ENCODE peak calls at places on chromosomes 16 and 17, in six cellular contexts. S is ovary, J is A549, D is transverse colon, O is stomach, Z is SK-N-SH. W is an unnamed sample.

GRCh38 chr17:74768763-74769114 is 7.4 kb downstream of the NAT9 start:
- DNase-seq in S (no peak), Z (no peak), O (no peak), J (no peak), D (no peak), W (no peak)

GRCh38 chr16:11238272-11239202 is 17.5 kb downstream of the SOCS1 start:
- DNase-seq in O (no peak), J (no peak), D (no peak), Z (no peak), S (no peak), W (no peak)

GRCh38 chr17:2393184-2393953 is 7.5 kb downstream of the MNT start:
- DNase-seq in Z (peak), D (peak), S (peak), J (peak), O (peak), W (peak)

GRCh38 chr17:28810437-28810836 is 32.2 kb downstream of the FAM222B start:
- DNase-seq in Z (no peak), D (no peak), S (no peak), O (no peak), J (no peak), W (no peak)

GRCh38 chr16:52568495-52568894 is 21.6 kb upstream of the TOX3 start:
- DNase-seq in S (no peak), D (no peak), J (no peak), Z (no peak), O (no peak), W (no peak)

GRCh38 chr16:30397776-30398659 is 2.8 kb downstream of the ZNF48 start:
- DNase-seq in D (no peak), Z (no peak), S (no peak), O (no peak), J (no peak), W (no peak)

GRCh38 chr17:66221343-66221742 is 7.9 kb downstream of the APOH start:
- DNase-seq in D (no peak), O (no peak), Z (no peak), S (no peak), J (no peak), W (no peak)

GRCh38 chr16:12629271-12629670 is 174.4 kb downstream of the CPPED1 start:
- DNase-seq in O (no peak), J (peak), D (no peak), Z (no peak), S (no peak), W (no peak)

GRCh38 chr17:41464682-41465081 is 2.5 kb downstream of the KRT32 start:
- DNase-seq in S (peak), J (peak), D (no peak), Z (no peak), O (peak), W (no peak)

GRCh38 chr16:2500937-2501750 is 12.6 kb upstream of the ATP6V0C start:
- DNase-seq in S (peak), Z (peak), D (peak), O (peak), J (peak), W (peak)

GRCh38 chr16:1414532-1415265 is at the start of gene UNKL:
- DNase-seq in D (peak), J (no peak), S (peak), O (peak), Z (peak), W (peak)

GRCh38 chr16:10579965-10580918 is at the start of gene EMP2:
- DNase-seq in J (peak), Z (peak), S (peak), D (peak), O (peak), W (peak)

GRCh38 chr17:73541561-73541981 is 102.7 kb downstream of the SDK2 start:
- DNase-seq in O (no peak), J (no peak), Z (no peak), D (no peak), S (no peak), W (no peak)

GRCh38 chr17:8365143-8365542 is 11.4 kb downstream of the KRABD2 start:
- DNase-seq in O (no peak), J (no peak), S (no peak), D (no peak), Z (no peak), W (no peak)

GRCh38 chr17:29555840-29556239 is 11.0 kb downstream of the ABHD15 start:
- DNase-seq in D (no peak), O (no peak), J (peak), S (no peak), Z (no peak), W (no peak)

GRCh38 chr17:65163990-65164495 is 26.9 kb downstream of the RGS9 start:
- DNase-seq in Z (no peak), D (peak), S (no peak), J (peak), O (peak), W (no peak)

GRCh38 chr17:17729620-17730249 is 48.5 kb downstream of the RAI1 start:
- DNase-seq in S (no peak), O (peak), J (peak), Z (peak), D (peak), W (no peak)

GRCh38 chr17:82871056-82871775 is 31.4 kb upstream of the ZNF750 start:
- DNase-seq in J (no peak), O (no peak), D (no peak), Z (no peak), S (no peak), W (no peak)

GRCh38 chr16:11215935-11216556 is 40.0 kb downstream of the SOCS1 start:
- DNase-seq in S (no peak), Z (no peak), J (no peak), D (no peak), O (no peak), W (no peak)

GRCh38 chr17:4147751-4148310 is 4.8 kb downstream of the CYB5D2 start:
- DNase-seq in O (no peak), J (no peak), D (no peak), S (no peak), Z (no peak), W (no peak)

GRCh38 chr17:2195729-2196128 is 107.9 kb downstream of the SMG6 start:
- DNase-seq in D (no peak), Z (no peak), S (no peak), O (no peak), J (no peak), W (no peak)

GRCh38 chr16:9665851-9666271 is 516.4 kb downstream of the GRIN2A start:
- DNase-seq in O (no peak), D (peak), S (no peak), Z (no peak), J (no peak), W (no peak)

GRCh38 chr16:58148526-58148925 is 19.3 kb upstream of the CFAP20 start:
- DNase-seq in O (no peak), D (no peak), S (no peak), J (no peak), Z (no peak), W (no peak)

GRCh38 chr17:80889897-80890550 is 101.6 kb upstream of the CHMP6 start:
- DNase-seq in J (no peak), O (no peak), Z (no peak), D (no peak), S (no peak), W (peak)

GRCh38 chr17:17841620-17842025 is 4.8 kb upstream of the SREBF1 start:
- DNase-seq in J (no peak), D (no peak), S (peak), O (peak), Z (no peak), W (no peak)

GRCh38 chr16:86387461-86388440 is 122.6 kb upstream of the FOXF1 start:
- DNase-seq in O (no peak), Z (no peak), D (no peak), S (no peak), J (peak), W (no peak)

GRCh38 chr16:49466881-49467280 is 93.3 kb downstream of the C16orf78 start:
- DNase-seq in Z (no peak), S (no peak), O (peak), D (no peak), J (no peak), W (peak)

GRCh38 chr17:14320734-14321475 is 20.0 kb downstream of the HS3ST3B1 start:
- DNase-seq in S (no peak), J (no peak), O (no peak), Z (no peak), D (no peak), W (no peak)

GRCh38 chr17:17186551-17187505 is 19.3 kb downstream of the PLD6 start:
- DNase-seq in D (no peak), J (no peak), S (no peak), O (no peak), Z (peak), W (no peak)

GRCh38 chr17:7132511-7133094 is 18.0 kb upstream of the ASGR2 start:
- DNase-seq in D (peak), O (no peak), Z (no peak), S (no peak), J (no peak), W (no peak)

GRCh38 chr17:49753959-49754391 is 10.0 kb downstream of the FAM117A start:
- DNase-seq in J (no peak), Z (peak), D (no peak), O (no peak), S (no peak), W (no peak)

GRCh38 chr17:57948169-57948554 is 7.0 kb downstream of the CUEDC1 start:
- DNase-seq in J (no peak), O (no peak), S (no peak), D (no peak), Z (no peak), W (no peak)
- H3K27ac ChIP-seq in J (peak), O (peak), S (no peak), D (peak), Z (peak), W (peak)

GRCh38 chr17:42683407-42684031 is 1.2 kb downstream of the CNTNAP1 start:
- DNase-seq in S (peak), O (peak), J (no peak), D (peak), Z (peak), W (peak)

GRCh38 chr17:42681976-42682375 is 333 bp upstream of the CCR10 start:
- DNase-seq in J (no peak), S (no peak), Z (no peak), O (no peak), D (no peak), W (no peak)

GRCh38 chr17:42680331-42680808 is 1.3 kb downstream of the CCR10 start:
- DNase-seq in Z (no peak), S (peak), O (no peak), J (no peak), D (peak), W (no peak)

GRCh38 chr17:42684033-42684625 is 1.8 kb downstream of the CNTNAP1 start:
- DNase-seq in S (no peak), Z (peak), J (no peak), D (no peak), O (peak), W (no peak)

GRCh38 chr17:42682400-42683384 is at the start of gene CNTNAP1:
- DNase-seq in O (peak), S (peak), J (peak), D (peak), Z (peak), W (peak)
- TF ChIP-seq EP300 in O (peak), S (peak), J (no peak), D (peak), Z (no peak), W (peak)

GRCh38 chr16:25048146-25048618 is 33.0 kb upstream of the ARHGAP17 start:
- DNase-seq in O (no peak), J (no peak), Z (no peak), S (no peak), D (no peak), W (no peak)
- H3K4me3 ChIP-seq in O (peak), J (peak), Z (peak), S (peak), D (no peak), W (peak)

GRCh38 chr16:83023640-83024039 is 396.9 kb downstream of the CDH13 start:
- DNase-seq in Z (no peak), D (no peak), S (no peak), O (no peak), J (no peak), W (no peak)
- H3K27ac ChIP-seq in Z (peak), D (no peak), S (no peak), O (no peak), J (no peak), W (no peak)

DNA sequence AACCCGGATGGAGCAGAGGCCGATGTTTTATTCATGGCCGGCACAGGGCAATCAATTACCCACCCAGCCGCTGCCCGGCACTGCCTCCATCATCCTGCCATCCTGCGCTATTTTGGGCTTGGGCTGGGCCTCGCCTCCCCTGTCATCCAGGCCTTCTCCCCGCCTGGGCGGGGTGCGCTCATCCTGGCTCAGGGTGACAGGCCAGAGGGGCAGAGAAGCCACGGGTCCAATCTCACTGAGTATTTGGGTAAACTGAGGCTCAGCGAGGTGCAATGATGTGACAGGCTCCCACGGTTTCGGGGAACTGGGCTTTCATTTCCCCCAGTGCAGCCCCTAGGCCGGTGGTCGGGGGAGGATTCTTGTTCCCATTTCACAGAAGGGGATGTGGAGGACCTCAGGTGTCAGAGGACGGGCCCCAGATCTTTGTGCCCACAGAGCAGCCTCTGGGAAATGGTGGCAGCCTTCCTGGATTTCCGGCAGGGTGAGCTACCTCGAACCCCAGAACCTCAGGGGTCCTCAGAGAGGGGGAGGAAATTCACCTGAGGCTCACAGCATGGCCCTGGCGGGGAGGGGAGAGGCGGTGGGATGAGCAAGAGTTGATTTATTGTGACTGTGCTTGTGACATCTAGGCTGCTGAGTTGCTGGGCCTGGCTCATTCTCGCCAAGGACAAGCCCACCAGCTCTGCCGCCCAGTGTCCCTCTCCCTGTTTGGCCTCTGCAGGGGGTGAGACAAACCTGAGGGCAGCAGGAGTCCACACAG is 23.8 kb upstream of the KCNJ12 start:
- DNase-seq in S (no peak), O (no peak), Z (no peak), J (no peak), D (peak), W (peak)
- TF ChIP-seq EP300 in S (no peak), O (no peak), Z (no peak), J (no peak), D (no peak), W (no peak)